ENCODE peak calls at places on chromosomes 3 and 15, in nine cellular contexts. F is neural progenitor cell, P is OCI-LY7, D is GM23338, J is hepatocyte, R is HCT116, B is SK-N-SH, G is MM.1S, E is PC-3. H is an unnamed sample.

GRCh38 chr15:90564109-90564508 is 34.4 kb downstream of the CRTC3 start:
- DNase-seq in F (no peak), P (peak; percentile 40), D (no peak), J (no peak), R (no peak), B (no peak), G (no peak), E (no peak), H (no peak)

GRCh38 chr15:68040144-68040543 is 14.0 kb upstream of the PIAS1 start:
- DNase-seq in F (no peak), P (no peak), D (no peak), J (no peak), R (no peak), B (no peak), G (no peak), E (no peak), H (no peak)

GRCh38 chr15:40445411-40446055 is 4.8 kb downstream of the BAHD1 start:
- DNase-seq in F (no peak), P (no peak), D (peak; percentile 42), J (peak; percentile 64), R (no peak), B (no peak), G (no peak), E (peak; percentile 51), H (peak; percentile 75)

GRCh38 chr3:37174532-37175126 is at the start of gene LRRFIP2:
- DNase-seq in F (no peak), P (no peak), D (no peak), J (no peak), R (no peak), B (peak; percentile 33), G (peak; percentile 24), E (peak; percentile 85), H (peak; percentile 89)

GRCh38 chr3:29618395-29619291 is 337.8 kb downstream of the RBMS3 start:
- DNase-seq in F (no peak), P (no peak), D (no peak), J (no peak), R (no peak), B (no peak), G (no peak), E (no peak), H (peak; percentile 31)

GRCh38 chr3:188128905-188129304 is 25.1 kb upstream of the LPP start:
- DNase-seq in F (no peak), P (no peak), D (no peak), J (no peak), R (no peak), B (no peak), G (no peak), E (no peak), H (no peak)

GRCh38 chr3:190073264-190073663 is 47.4 kb downstream of the P3H2 start:
- DNase-seq in F (no peak), P (no peak), D (no peak), J (peak; percentile 29), R (no peak), B (peak; percentile 39), G (no peak), E (no peak), H (no peak)

GRCh38 chr15:98678484-98678883 is 30.1 kb downstream of the IGF1R start:
- DNase-seq in F (no peak), P (no peak), D (no peak), J (no peak), R (no peak), B (no peak), G (no peak), E (no peak), H (no peak)

GRCh38 chr3:43957553-43957952 is 266.8 kb downstream of the ABHD5 start:
- DNase-seq in F (no peak), P (no peak), D (no peak), J (no peak), R (no peak), B (no peak), G (peak; percentile 70), E (no peak), H (no peak)

GRCh38 chr3:43958973-43959372 is 268.2 kb downstream of the ABHD5 start:
- DNase-seq in F (no peak), P (no peak), D (no peak), J (no peak), R (no peak), B (no peak), G (no peak), E (no peak), H (no peak)

GRCh38 chr3:43956945-43957344 is 266.2 kb downstream of the ABHD5 start:
- DNase-seq in F (no peak), P (no peak), D (no peak), J (no peak), R (no peak), B (no peak), G (no peak), E (no peak), H (no peak)

GRCh38 chr3:43959498-43960447 is 269.0 kb downstream of the ABHD5 start:
- DNase-seq in F (peak; percentile 32), P (no peak), D (no peak), J (no peak), R (no peak), B (no peak), G (no peak), E (no peak), H (no peak)

DNA sequence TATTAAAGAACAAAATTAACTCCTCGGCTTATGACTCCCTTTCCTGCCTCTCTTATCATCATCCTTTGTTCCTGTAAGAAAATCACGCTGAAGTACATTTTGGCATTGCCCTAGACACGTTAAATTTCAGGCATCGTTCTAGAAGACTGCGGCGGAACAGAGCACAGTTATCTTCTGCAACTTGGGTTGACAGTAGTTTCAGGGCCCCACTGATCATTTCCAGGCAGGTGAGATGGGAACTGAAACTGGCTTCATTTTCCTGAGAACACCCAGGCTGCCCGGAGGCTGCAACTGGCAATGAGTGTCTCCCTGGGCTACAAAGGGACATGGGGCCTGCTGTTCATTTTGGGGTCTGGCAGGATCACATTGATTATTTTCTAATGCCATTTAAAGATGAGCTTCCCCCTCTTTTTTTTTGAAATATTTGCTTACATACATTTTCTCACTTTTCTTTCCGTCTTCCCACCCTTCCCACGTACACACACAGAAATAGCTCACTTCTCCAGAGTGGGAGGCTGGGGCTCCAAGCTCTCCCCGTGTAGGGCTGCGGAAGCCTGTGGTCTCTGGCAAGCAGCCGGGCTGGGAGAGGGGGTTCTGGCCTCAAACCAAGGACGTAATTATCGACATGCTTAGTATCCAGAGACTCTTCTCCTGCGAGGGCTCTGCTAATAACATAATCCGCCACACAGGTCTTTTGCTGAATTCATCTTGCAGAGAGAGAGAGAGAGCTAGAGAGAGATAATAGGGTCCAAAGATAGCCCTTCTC is 267.4 kb downstream of the ABHD5 start:
- DNase-seq in F (no peak), P (peak; percentile 13), D (no peak), J (no peak), R (no peak), B (peak; percentile 55), G (peak; percentile 44), E (no peak), H (no peak)
- H3K4me2 ChIP-seq in F (no peak overlapping the region), P (peak overlapping the region; percentile 22), D (no peak overlapping the region), J (no peak overlapping the region), R (no peak overlapping the region), B (no peak overlapping the region), G (peak overlapping the region; percentile 85), E (no peak overlapping the region), H (no peak overlapping the region)

GRCh38 chr15:75065851-75066509 is 42.6 kb downstream of the PPCDC start:
- DNase-seq in F (no peak), P (no peak), D (no peak), J (no peak), R (no peak), B (no peak), G (peak; percentile 44), E (peak; percentile 20), H (no peak)
- TF ChIP-seq EZH2phosphoT487 in F (no peak), P (no peak), D (no peak), J (no peak), R (no peak), B (no peak), G (no peak), E (no peak), H (no peak)

GRCh38 chr3:4992118-4992517 is 12.9 kb downstream of the BHLHE40 start:
- DNase-seq in F (no peak), P (no peak), D (no peak), J (no peak), R (no peak), B (no peak), G (no peak), E (no peak), H (no peak)
- H3K4me2 ChIP-seq in F (no peak overlapping the region), P (no peak overlapping the region), D (no peak overlapping the region), J (no peak overlapping the region), R (no peak overlapping the region), B (no peak overlapping the region), G (no peak overlapping the region), E (no peak overlapping the region), H (no peak overlapping the region)

DNA sequence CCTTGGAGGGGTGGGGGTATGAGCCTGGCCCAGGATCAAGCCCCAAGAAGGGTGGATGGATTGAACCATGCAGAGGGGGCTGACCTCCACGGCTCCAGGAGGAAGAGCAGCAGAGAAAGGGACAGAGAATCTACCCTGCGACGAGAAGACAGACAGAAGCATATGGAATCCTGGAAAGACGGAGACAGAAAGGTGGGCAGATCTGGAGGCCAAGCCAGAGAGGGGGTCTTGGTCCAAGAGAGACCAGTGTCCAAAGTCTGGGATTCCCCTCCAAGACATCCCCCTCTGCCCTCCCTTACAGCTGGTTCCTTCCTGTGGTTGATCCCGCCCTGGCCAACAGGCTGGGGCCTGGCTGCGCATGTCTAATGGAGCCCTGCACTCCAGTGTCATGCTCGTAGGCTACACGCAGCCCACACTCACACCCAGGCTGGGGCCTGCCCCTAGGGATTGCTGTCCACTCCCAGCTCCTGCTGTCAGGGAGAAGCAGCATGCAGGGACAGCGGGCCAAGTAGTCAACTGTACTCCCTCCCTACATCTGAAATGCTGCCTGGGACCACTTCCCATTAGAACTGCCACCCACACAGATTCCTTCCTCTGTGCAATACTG is 16.3 kb downstream of the ALS2CL start:
- DNase-seq in F (no peak), P (no peak), D (no peak), J (no peak), R (no peak), B (no peak), G (no peak), E (no peak), H (peak; percentile 40)
- TF ChIP-seq EZH2phosphoT487 in F (no peak), P (no peak), D (no peak), J (no peak), R (no peak), B (no peak), G (no peak), E (no peak), H (no peak)

DNA sequence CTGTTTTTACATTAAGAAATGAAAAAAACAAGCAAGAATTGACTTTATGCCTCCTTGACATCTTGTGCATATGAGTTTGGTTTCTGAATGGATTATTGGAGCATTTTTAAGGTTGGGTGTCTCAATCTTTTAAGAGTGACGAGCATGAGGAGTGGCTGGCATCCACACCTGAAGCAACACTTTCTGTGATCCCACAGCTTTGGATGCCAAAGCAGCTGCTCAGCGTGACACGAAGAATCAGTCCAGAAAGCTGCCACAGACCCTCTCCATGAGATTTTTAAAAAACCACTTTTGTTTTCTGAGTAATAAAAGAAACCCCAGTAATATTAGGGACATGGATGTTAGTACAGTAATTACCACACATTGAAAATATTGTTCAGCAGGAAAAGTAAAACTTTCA is 154.5 kb downstream of the KLF13 start:
- DNase-seq in F (no peak), P (no peak), D (no peak), J (no peak), R (no peak), B (no peak), G (no peak), E (no peak), H (no peak)
- H3K4me2 ChIP-seq in F (no peak overlapping the region), P (no peak overlapping the region), D (no peak overlapping the region), J (no peak overlapping the region), R (no peak overlapping the region), B (no peak overlapping the region), G (no peak overlapping the region), E (no peak overlapping the region), H (no peak overlapping the region)

H was measured in GM23248.